ENCODE peak calls at places on chromosome 11, in six cellular contexts. One of them, this sample, is unnamed.
A peak's percentile ranks its signal among the peaks of the same experiment; 100 is the strongest.

GRCh38 chr11:103480421-103480820 is 371.2 kb downstream of the DYNC2H1 start:
- DNase-seq in PC-3: no peak
- DNase-seq in HCT116: no peak
- DNase-seq in mammary epithelial cell: no peak
- DNase-seq in heart left ventricle: no peak
- DNase-seq in hepatocyte: no peak
- DNase-seq in this sample: no peak

GRCh38 chr11:40602866-40603578 is 856.4 kb downstream of the LRRC4C start:
- DNase-seq in PC-3: peak; percentile 58
- DNase-seq in HCT116: no peak
- DNase-seq in mammary epithelial cell: peak; percentile 55
- DNase-seq in heart left ventricle: no peak
- DNase-seq in hepatocyte: peak; percentile 11
- DNase-seq in this sample: no peak

GRCh38 chr11:121249039-121249663 is 43.4 kb upstream of the SC5D start:
- DNase-seq in PC-3: peak; percentile 72
- DNase-seq in HCT116: peak; percentile 24
- DNase-seq in mammary epithelial cell: peak; percentile 79
- DNase-seq in heart left ventricle: no peak
- DNase-seq in hepatocyte: peak; percentile 34
- DNase-seq in this sample: no peak

GRCh38 chr11:10699072-10699471 is 5.5 kb upstream of the IRAG1 start:
- DNase-seq in PC-3: no peak
- DNase-seq in HCT116: no peak
- DNase-seq in mammary epithelial cell: no peak
- DNase-seq in heart left ventricle: no peak
- DNase-seq in hepatocyte: no peak
- DNase-seq in this sample: no peak

GRCh38 chr11:79025097-79025496 is 415.7 kb downstream of the TENM4 start:
- DNase-seq in PC-3: no peak
- DNase-seq in HCT116: no peak
- DNase-seq in mammary epithelial cell: no peak
- DNase-seq in heart left ventricle: no peak
- DNase-seq in hepatocyte: no peak
- DNase-seq in this sample: no peak

GRCh38 chr11:92594251-92594650 is 369.6 kb downstream of the FAT3 start:
- DNase-seq in PC-3: no peak
- DNase-seq in HCT116: no peak
- DNase-seq in mammary epithelial cell: no peak
- DNase-seq in heart left ventricle: no peak
- DNase-seq in hepatocyte: no peak
- DNase-seq in this sample: no peak

GRCh38 chr11:34443136-34443535 is 4.4 kb downstream of the CAT start:
- DNase-seq in PC-3: peak; percentile 80
- DNase-seq in HCT116: no peak
- DNase-seq in mammary epithelial cell: no peak
- DNase-seq in heart left ventricle: no peak
- DNase-seq in hepatocyte: no peak
- DNase-seq in this sample: no peak

GRCh38 chr11:90220391-90220790 is 2.5 kb downstream of the CHORDC1 start:
- DNase-seq in PC-3: peak; percentile 76
- DNase-seq in HCT116: no peak
- DNase-seq in mammary epithelial cell: peak; percentile 57
- DNase-seq in heart left ventricle: no peak
- DNase-seq in hepatocyte: no peak
- DNase-seq in this sample: no peak

GRCh38 chr11:204587-205109 is 2.6 kb downstream of the BET1L start:
- DNase-seq in PC-3: no peak
- DNase-seq in HCT116: no peak
- DNase-seq in mammary epithelial cell: no peak
- DNase-seq in heart left ventricle: no peak
- DNase-seq in hepatocyte: no peak
- DNase-seq in this sample: no peak

GRCh38 chr11:126352934-126353801 is 2.3 kb upstream of the ST3GAL4 start:
- DNase-seq in PC-3: peak; percentile 88
- DNase-seq in HCT116: no peak
- DNase-seq in mammary epithelial cell: peak; percentile 86
- DNase-seq in heart left ventricle: no peak
- DNase-seq in hepatocyte: no peak
- DNase-seq in this sample: no peak

GRCh38 chr11:71931245-71931602 is 2.4 kb downstream of the RNF121 start:
- DNase-seq in PC-3: no peak
- DNase-seq in HCT116: no peak
- DNase-seq in mammary epithelial cell: no peak
- DNase-seq in heart left ventricle: no peak
- DNase-seq in hepatocyte: no peak
- DNase-seq in this sample: no peak

GRCh38 chr11:108624196-108624925 is 30.8 kb upstream of the EXPH5 start:
- DNase-seq in PC-3: no peak
- DNase-seq in HCT116: no peak
- DNase-seq in mammary epithelial cell: no peak
- DNase-seq in heart left ventricle: no peak
- DNase-seq in hepatocyte: no peak
- DNase-seq in this sample: no peak

GRCh38 chr11:76291576-76292526 is 85.5 kb upstream of the WNT11 start:
- DNase-seq in PC-3: peak; percentile 41
- DNase-seq in HCT116: no peak
- DNase-seq in mammary epithelial cell: no peak
- DNase-seq in heart left ventricle: no peak
- DNase-seq in hepatocyte: peak; percentile 68
- DNase-seq in this sample: no peak

GRCh38 chr11:12110714-12111481 is 508 bp downstream of the MICAL2 start:
- DNase-seq in PC-3: peak; percentile 34
- DNase-seq in HCT116: no peak
- DNase-seq in mammary epithelial cell: peak; percentile 37
- DNase-seq in heart left ventricle: peak; percentile 53
- DNase-seq in hepatocyte: no peak
- DNase-seq in this sample: peak; percentile 70

DNA sequence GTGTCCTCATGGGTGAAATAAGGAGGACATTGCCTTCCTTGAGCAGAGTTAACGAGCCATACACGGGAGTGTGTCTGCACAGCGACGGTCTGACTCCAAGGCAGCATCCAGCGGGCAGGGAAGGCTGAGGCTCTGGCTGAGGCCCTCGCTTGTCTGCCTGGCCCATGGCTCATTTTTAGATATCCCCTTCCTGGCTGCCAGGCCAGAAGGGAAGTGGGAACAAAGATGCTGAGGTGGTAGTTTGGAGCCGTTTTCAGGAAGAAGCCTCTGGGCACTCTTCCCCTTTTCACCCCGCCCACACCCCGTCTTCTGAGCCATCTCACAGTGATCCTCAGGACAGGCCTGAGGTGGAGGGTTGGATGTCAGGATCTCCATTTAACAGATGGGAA is 3.0 kb upstream of the SLCO2B1 start:
- DNase-seq in PC-3: no peak
- DNase-seq in HCT116: no peak
- DNase-seq in mammary epithelial cell: no peak
- DNase-seq in heart left ventricle: peak; percentile 47
- DNase-seq in hepatocyte: no peak
- DNase-seq in this sample: peak; percentile 77
- H3K27me3 ChIP-seq in PC-3: peaks cover 57% of the 10 kb centered on the region
- H3K27me3 ChIP-seq in HCT116: peaks cover 4% of the 10 kb centered on the region
- H3K27me3 ChIP-seq in mammary epithelial cell: no peaks in the 10 kb centered on the region
- H3K27me3 ChIP-seq in heart left ventricle: no peaks in the 10 kb centered on the region
- H3K27me3 ChIP-seq in hepatocyte: no peaks in the 10 kb centered on the region
- H3K27me3 ChIP-seq in this sample: no peaks in the 10 kb centered on the region

GRCh38 chr11:96091476-96091875 is 167.6 kb upstream of the MTMR2 start:
- DNase-seq in PC-3: peak; percentile 68
- DNase-seq in HCT116: no peak
- DNase-seq in mammary epithelial cell: no peak
- DNase-seq in heart left ventricle: no peak
- DNase-seq in hepatocyte: no peak
- DNase-seq in this sample: no peak
- TF ChIP-seq CTCF in PC-3: peak; percentile 65
- TF ChIP-seq CTCF in HCT116: peak; percentile 26
- TF ChIP-seq CTCF in mammary epithelial cell: peak; percentile 32
- TF ChIP-seq CTCF in heart left ventricle: no peak
- TF ChIP-seq CTCF in hepatocyte: no peak
- TF ChIP-seq CTCF in this sample: no peak

GRCh38 chr11:32435511-32435946 is at the start of gene WT1:
- DNase-seq in PC-3: peak; percentile 52
- DNase-seq in HCT116: no peak
- DNase-seq in mammary epithelial cell: no peak
- DNase-seq in heart left ventricle: peak; percentile 67
- DNase-seq in hepatocyte: no peak
- DNase-seq in this sample: no peak
- H3K27me3 ChIP-seq in PC-3: no peaks in the 10 kb centered on the region
- H3K27me3 ChIP-seq in HCT116: peaks cover 11% of the 10 kb centered on the region
- H3K27me3 ChIP-seq in mammary epithelial cell: peaks cover 92% of the 10 kb centered on the region
- H3K27me3 ChIP-seq in heart left ventricle: peaks cover 66% of the 10 kb centered on the region
- H3K27me3 ChIP-seq in hepatocyte: peaks cover 97% of the 10 kb centered on the region
- H3K27me3 ChIP-seq in this sample: peaks cover 100% of the 10 kb centered on the region

GRCh38 chr11:14418801-14419417 is 59.9 kb upstream of the RRAS2 start:
- DNase-seq in PC-3: peak; percentile 75
- DNase-seq in HCT116: peak; percentile 48
- DNase-seq in mammary epithelial cell: no peak
- DNase-seq in heart left ventricle: no peak
- DNase-seq in hepatocyte: peak; percentile 48
- DNase-seq in this sample: no peak
- TF ChIP-seq CTCF in PC-3: peak; percentile 84
- TF ChIP-seq CTCF in HCT116: peak; percentile 74
- TF ChIP-seq CTCF in mammary epithelial cell: peak; percentile 78
- TF ChIP-seq CTCF in heart left ventricle: no peak
- TF ChIP-seq CTCF in hepatocyte: peak; percentile 37
- TF ChIP-seq CTCF in this sample: peak; percentile 33

DNA sequence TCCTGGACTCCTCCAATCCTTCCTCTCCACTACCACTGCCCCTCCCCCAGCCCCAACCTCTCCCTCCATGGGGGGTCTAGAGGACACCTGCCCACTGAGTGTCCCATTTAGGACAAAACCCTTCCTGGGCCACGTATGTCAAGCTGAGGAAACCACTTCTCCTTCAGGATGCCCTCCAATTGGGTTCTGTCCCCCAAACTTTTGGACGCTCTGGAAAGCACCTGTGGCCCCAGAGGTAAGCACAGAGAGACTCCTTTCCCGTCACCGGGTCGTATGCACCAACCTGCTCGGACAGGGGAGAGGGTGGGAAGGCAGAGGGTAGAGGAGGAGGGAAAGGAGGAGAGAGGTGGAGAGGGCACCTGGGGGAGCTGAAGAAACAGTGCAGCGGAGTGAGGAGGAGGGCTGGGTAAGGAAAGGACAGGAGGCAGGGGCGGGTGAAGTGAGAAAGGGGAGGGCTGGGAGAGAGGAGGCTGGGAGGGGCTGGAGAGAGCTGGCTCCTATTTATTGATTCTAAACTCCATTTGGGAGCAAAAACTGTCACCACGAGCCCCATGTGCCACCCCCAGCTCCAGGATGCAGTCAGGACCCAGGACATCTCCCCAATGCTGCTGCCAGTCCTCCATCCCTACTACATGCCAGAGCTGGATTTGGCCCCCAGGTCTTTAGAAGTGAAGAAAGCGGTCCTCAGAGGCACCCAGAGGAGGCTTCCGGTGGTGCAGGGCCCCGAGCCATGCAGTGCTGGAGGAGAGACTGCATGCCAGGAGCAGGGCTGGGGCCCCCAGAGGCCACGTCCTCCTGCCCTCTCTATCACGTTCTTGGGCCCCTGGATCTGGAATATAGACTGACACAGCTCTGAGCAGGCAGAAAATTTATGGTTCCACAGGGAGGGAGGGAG is 53.6 kb downstream of the SLC22A12 start:
- DNase-seq in PC-3: peak; percentile 18
- DNase-seq in HCT116: no peak
- DNase-seq in mammary epithelial cell: no peak
- DNase-seq in heart left ventricle: no peak
- DNase-seq in hepatocyte: peak; percentile 30
- DNase-seq in this sample: no peak
- H3K27me3 ChIP-seq in PC-3: peaks cover 54% of the 10 kb centered on the region
- H3K27me3 ChIP-seq in HCT116: peaks cover 18% of the 10 kb centered on the region
- H3K27me3 ChIP-seq in mammary epithelial cell: peaks cover 33% of the 10 kb centered on the region
- H3K27me3 ChIP-seq in heart left ventricle: peaks cover 28% of the 10 kb centered on the region
- H3K27me3 ChIP-seq in hepatocyte: peaks cover 68% of the 10 kb centered on the region
- H3K27me3 ChIP-seq in this sample: peaks cover 51% of the 10 kb centered on the region

GRCh38 chr11:56852131-56852530 is 103.6 kb upstream of the OR9G4 start:
- DNase-seq in PC-3: no peak
- DNase-seq in HCT116: no peak
- DNase-seq in mammary epithelial cell: peak; percentile 72
- DNase-seq in heart left ventricle: no peak
- DNase-seq in hepatocyte: no peak
- DNase-seq in this sample: no peak
- TF ChIP-seq CTCF in PC-3: no peak
- TF ChIP-seq CTCF in HCT116: no peak
- TF ChIP-seq CTCF in mammary epithelial cell: no peak
- TF ChIP-seq CTCF in heart left ventricle: no peak
- TF ChIP-seq CTCF in hepatocyte: no peak
- TF ChIP-seq CTCF in this sample: no peak

This sample was measured in lower lobe of right lung.